ENCODE peak calls at places on chromosomes 11 and 22, in five cellular contexts. T is HEK293T, P is HepG2, A is H1, K is GM12878. Q is an unnamed sample.

GRCh38 chr11:100512475-100512874 is 174.6 kb upstream of the ARHGAP42 start:
- DNase-seq in K (no peak), T (no peak), A (no peak), P (no peak), Q (no peak)

GRCh38 chr11:70798296-70798695 is 400.0 kb downstream of the CTTN start:
- DNase-seq in K (no peak), P (no peak), A (no peak), T (no peak), Q (no peak)

GRCh38 chr22:21450858-21451331 is 16.3 kb upstream of the TMEM191C start:
- DNase-seq in P (no peak), A (no peak), K (no peak), T (no peak), Q (no peak)

GRCh38 chr22:33504941-33505647 is 415.2 kb downstream of the LARGE1 start:
- DNase-seq in K (no peak), A (no peak), T (no peak), P (no peak), Q (no peak)

GRCh38 chr22:41620646-41621098 is at the start of gene DESI1:
- DNase-seq in K (no peak), T (peak), P (peak), A (no peak), Q (peak)

GRCh38 chr22:19194751-19195536 is 16.4 kb upstream of the SLC25A1 start:
- DNase-seq in T (no peak), A (no peak), K (no peak), P (no peak), Q (no peak)

GRCh38 chr11:120940297-120940847 is 83.5 kb upstream of the TBCEL start:
- DNase-seq in K (no peak), P (no peak), A (no peak), T (no peak), Q (no peak)

GRCh38 chr11:129115652-129116585 is 76.2 kb downstream of the ARHGAP32 start:
- DNase-seq in T (no peak), A (no peak), K (no peak), P (peak), Q (no peak)

GRCh38 chr11:65420506-65421203 is 1.9 kb upstream of the NEAT1 start:
- DNase-seq in P (no peak), A (no peak), T (no peak), K (no peak), Q (no peak)

GRCh38 chr11:121931748-121932352 is 184.2 kb downstream of the BLID start:
- DNase-seq in T (no peak), K (no peak), P (peak), A (no peak), Q (no peak)

GRCh38 chr11:79156031-79156430 is 284.8 kb downstream of the TENM4 start:
- DNase-seq in A (no peak), K (no peak), P (no peak), T (no peak), Q (no peak)

GRCh38 chr22:38083931-38084631 is at the start of gene SLC16A8:
- DNase-seq in K (no peak), T (no peak), P (no peak), A (no peak), Q (no peak)

GRCh38 chr11:75202195-75202594 is 38.4 kb upstream of the TPBGL start:
- DNase-seq in A (no peak), P (no peak), K (no peak), T (no peak), Q (no peak)

GRCh38 chr22:25774575-25775026 is 32.6 kb downstream of the MYO18B start:
- DNase-seq in P (no peak), A (no peak), K (no peak), T (peak), Q (peak)

GRCh38 chr11:1573077-1573846 is 1.2 kb upstream of the DUSP8 start:
- DNase-seq in P (no peak), A (no peak), K (no peak), T (no peak), Q (no peak)

GRCh38 chr22:17828502-17829080 is 54.3 kb upstream of the BID start:
- DNase-seq in K (no peak), A (no peak), P (no peak), T (no peak), Q (no peak)

GRCh38 chr11:69584160-69584559 is 56.8 kb upstream of the CCND1 start:
- DNase-seq in A (no peak), P (no peak), T (no peak), K (no peak), Q (no peak)

GRCh38 chr11:108135845-108136599 is 14.7 kb downstream of the ACAT1 start:
- DNase-seq in K (no peak), A (no peak), T (peak), P (no peak), Q (no peak)

GRCh38 chr22:40635008-40635939 is 1.2 kb downstream of the MRTFA start:
- DNase-seq in T (no peak), K (no peak), P (no peak), A (no peak), Q (no peak)

GRCh38 chr11:96156379-96156722 is 186.6 kb downstream of the MAML2 start:
- DNase-seq in P (no peak), K (no peak), T (no peak), A (no peak), Q (no peak)

GRCh38 chr11:95089620-95090542 is at the start of gene ENDOD1:
- DNase-seq in A (no peak), K (no peak), T (peak), P (peak), Q (no peak)

GRCh38 chr11:77159219-77159936 is 31.3 kb downstream of the MYO7A start:
- DNase-seq in T (no peak), A (no peak), K (no peak), P (no peak), Q (no peak)

GRCh38 chr11:120431633-120432032 is 79.9 kb upstream of the GRIK4 start:
- DNase-seq in P (peak), K (no peak), T (peak), A (no peak), Q (no peak)

GRCh38 chr11:118042791-118043190 is 34.1 kb upstream of the TMPRSS4 start:
- DNase-seq in T (no peak), P (no peak), A (no peak), K (no peak), Q (no peak)

GRCh38 chr11:125494033-125494364 is 2.1 kb downstream of the FEZ1 start:
- DNase-seq in T (no peak), P (no peak), A (no peak), K (no peak), Q (no peak)

GRCh38 chr11:128310676-128311445 is 276.5 kb downstream of the ETS1 start:
- DNase-seq in K (no peak), T (no peak), P (no peak), A (no peak), Q (no peak)

GRCh38 chr22:40728731-40729189 is 49.5 kb downstream of the MCHR1 start:
- DNase-seq in T (no peak), A (no peak), P (no peak), K (no peak), Q (no peak)

GRCh38 chr11:35347921-35348331 is 71.4 kb downstream of the SLC1A2 start:
- DNase-seq in A (no peak), T (no peak), P (no peak), K (no peak), Q (no peak)

GRCh38 chr11:118176400-118177134 is at the start of gene SCN2B:
- DNase-seq in K (no peak), A (no peak), T (peak), P (no peak), Q (no peak)

GRCh38 chr11:19429108-19429760 is 188.5 kb upstream of the E2F8 start:
- DNase-seq in K (no peak), A (no peak), P (no peak), T (no peak), Q (no peak)

GRCh38 chr11:31045335-31045734 is 324.2 kb downstream of the DCDC1 start:
- DNase-seq in T (peak), A (no peak), K (no peak), P (peak), Q (no peak)

GRCh38 chr11:697028-697491 is 1.4 kb downstream of the TMEM80 start:
- DNase-seq in P (no peak), A (no peak), K (peak), T (no peak), Q (no peak)

GRCh38 chr22:43853328-43853931 is 8.9 kb downstream of the SULT4A1 start:
- DNase-seq in A (no peak), T (no peak), P (no peak), K (no peak), Q (no peak)

GRCh38 chr11:12803086-12803826 is 129.0 kb downstream of the TEAD1 start:
- DNase-seq in K (no peak), P (no peak), A (no peak), T (no peak), Q (no peak)

GRCh38 chr22:23218867-23219251 is 38.5 kb downstream of the BCR start:
- DNase-seq in P (peak), T (peak), A (no peak), K (no peak), Q (peak)

GRCh38 chr11:45411221-45411946 is 125.2 kb upstream of the SYT13 start:
- DNase-seq in T (no peak), K (no peak), P (no peak), A (no peak), Q (no peak)

GRCh38 chr22:32533265-32534068 is 58.9 kb downstream of the FBXO7 start:
- DNase-seq in K (no peak), A (no peak), T (no peak), P (no peak), Q (no peak)

GRCh38 chr11:122917311-122917710 is 34.8 kb downstream of the JHY start:
- DNase-seq in K (no peak), A (no peak), P (no peak), T (no peak), Q (no peak)

GRCh38 chr11:1157645-1158591 is at the start of gene MUC5AC:
- DNase-seq in K (no peak), T (no peak), P (no peak), A (no peak), Q (no peak)

DNA sequence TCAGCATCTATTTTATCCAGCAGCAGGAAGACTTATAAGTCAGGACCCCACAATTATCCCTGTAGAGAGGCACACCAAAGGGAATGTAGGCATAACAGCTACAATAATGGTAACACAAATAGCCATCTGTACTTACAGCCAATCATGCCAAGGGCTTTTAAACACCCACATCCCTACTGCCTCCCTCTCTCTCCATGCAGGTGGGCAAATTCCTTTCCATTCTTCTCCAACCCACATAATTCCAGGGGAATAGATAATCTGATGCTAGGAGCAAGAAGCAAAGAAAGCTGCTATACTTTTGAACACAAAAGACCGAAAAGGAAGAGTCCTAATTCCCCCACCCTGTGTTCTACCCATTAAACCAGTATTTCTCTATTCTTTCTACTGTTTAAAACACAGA is 46.7 kb downstream of the RBFOX2 start:
- DNase-seq in T (no peak), P (no peak), K (no peak), A (no peak), Q (no peak)
- TF ChIP-seq SUZ12 in T (no peak), P (no peak), K (no peak), A (no peak), Q (no peak)

DNA sequence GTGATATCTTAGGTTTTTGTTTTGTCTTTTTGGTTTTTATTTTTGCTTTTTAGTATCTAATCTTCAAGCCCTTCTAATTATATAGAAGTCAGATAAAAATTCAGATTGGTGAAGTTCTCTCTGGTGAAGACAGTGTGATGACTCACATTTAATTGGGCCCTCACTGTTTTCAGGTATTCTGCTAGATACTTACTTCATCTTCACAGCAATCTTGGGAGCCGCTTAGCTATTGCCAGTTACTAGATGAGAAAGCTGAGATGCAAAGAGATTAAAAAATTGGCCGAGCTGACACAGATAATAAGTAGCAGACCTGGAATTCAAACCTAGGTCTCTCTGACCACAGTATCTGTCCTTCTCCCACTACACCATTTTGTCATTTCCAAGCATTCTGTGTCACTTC is 75.0 kb downstream of the PPP2R1B start:
- DNase-seq in P (no peak), T (no peak), A (no peak), K (no peak), Q (no peak)
- TF ChIP-seq SUZ12 in P (no peak), T (no peak), A (no peak), K (no peak), Q (no peak)

GRCh38 chr11:57175478-57175877 is 6.3 kb upstream of the LRRC55 start:
- DNase-seq in T (no peak), K (no peak), P (no peak), A (no peak), Q (no peak)

GRCh38 chr11:57167125-57167839 is 14.5 kb upstream of the LRRC55 start:
- DNase-seq in A (no peak), T (no peak), P (no peak), K (no peak), Q (no peak)

GRCh38 chr11:57174656-57175055 is 7.1 kb upstream of the LRRC55 start:
- DNase-seq in K (no peak), T (no peak), P (no peak), A (no peak), Q (no peak)

GRCh38 chr11:57172031-57172430 is 9.7 kb upstream of the LRRC55 start:
- DNase-seq in T (no peak), P (no peak), K (no peak), A (no peak), Q (no peak)
- TF ChIP-seq SUZ12 in T (no peak), P (no peak), K (no peak), A (no peak), Q (no peak)

GRCh38 chr22:46267431-46268279 is at the start of gene TTC38:
- DNase-seq in K (no peak), P (peak), A (peak), T (peak), Q (peak)
- TF ChIP-seq SUZ12 in K (no peak), P (no peak), A (no peak), T (no peak), Q (no peak)

DNA sequence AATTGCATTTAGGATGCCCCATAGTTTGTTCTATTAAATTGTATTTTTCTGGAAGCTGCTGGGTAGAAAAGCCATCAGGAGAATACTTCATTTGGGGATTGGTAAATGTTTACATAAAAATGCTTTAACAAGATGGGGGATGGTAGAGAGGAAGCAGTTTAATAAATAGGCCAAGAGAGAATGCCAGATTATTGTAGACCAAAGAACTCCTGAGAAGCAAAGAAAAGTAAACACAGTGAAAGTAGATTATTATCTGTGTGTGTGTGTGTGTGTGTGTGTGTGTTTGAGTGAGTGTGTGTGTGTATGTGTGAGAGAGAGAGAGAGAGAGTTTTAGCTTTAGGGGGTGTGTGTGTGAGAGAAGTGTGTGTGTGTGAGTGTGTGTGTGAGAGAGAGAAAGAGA is 820.4 kb upstream of the CCDC90B start:
- DNase-seq in P (peak), T (no peak), K (no peak), A (no peak), Q (no peak)
- TF ChIP-seq SUZ12 in P (no peak), T (no peak), K (no peak), A (no peak), Q (no peak)

GRCh38 chr11:7639643-7640025 is 33.7 kb downstream of the CYB5R2 start:
- DNase-seq in A (no peak), T (no peak), K (no peak), P (no peak), Q (no peak)

GRCh38 chr11:7646866-7647265 is 26.4 kb downstream of the CYB5R2 start:
- DNase-seq in K (no peak), A (no peak), T (no peak), P (no peak), Q (no peak)

GRCh38 chr11:7642747-7643146 is 30.6 kb downstream of the CYB5R2 start:
- DNase-seq in P (no peak), T (no peak), K (no peak), A (no peak), Q (no peak)

GRCh38 chr11:7640826-7641225 is 32.5 kb downstream of the CYB5R2 start:
- DNase-seq in A (no peak), T (no peak), K (no peak), P (no peak), Q (no peak)

GRCh38 chr11:7643323-7643722 is 30.0 kb downstream of the CYB5R2 start:
- DNase-seq in A (no peak), P (no peak), T (no peak), K (no peak), Q (no peak)
- TF ChIP-seq SUZ12 in A (no peak), P (no peak), T (no peak), K (no peak), Q (no peak)

GRCh38 chr11:134522782-134523570 is 110.9 kb upstream of the B3GAT1 start:
- DNase-seq in P (no peak), K (no peak), A (no peak), T (no peak), Q (no peak)
- TF ChIP-seq SUZ12 in P (no peak), K (no peak), A (no peak), T (no peak), Q (no peak)

DNA sequence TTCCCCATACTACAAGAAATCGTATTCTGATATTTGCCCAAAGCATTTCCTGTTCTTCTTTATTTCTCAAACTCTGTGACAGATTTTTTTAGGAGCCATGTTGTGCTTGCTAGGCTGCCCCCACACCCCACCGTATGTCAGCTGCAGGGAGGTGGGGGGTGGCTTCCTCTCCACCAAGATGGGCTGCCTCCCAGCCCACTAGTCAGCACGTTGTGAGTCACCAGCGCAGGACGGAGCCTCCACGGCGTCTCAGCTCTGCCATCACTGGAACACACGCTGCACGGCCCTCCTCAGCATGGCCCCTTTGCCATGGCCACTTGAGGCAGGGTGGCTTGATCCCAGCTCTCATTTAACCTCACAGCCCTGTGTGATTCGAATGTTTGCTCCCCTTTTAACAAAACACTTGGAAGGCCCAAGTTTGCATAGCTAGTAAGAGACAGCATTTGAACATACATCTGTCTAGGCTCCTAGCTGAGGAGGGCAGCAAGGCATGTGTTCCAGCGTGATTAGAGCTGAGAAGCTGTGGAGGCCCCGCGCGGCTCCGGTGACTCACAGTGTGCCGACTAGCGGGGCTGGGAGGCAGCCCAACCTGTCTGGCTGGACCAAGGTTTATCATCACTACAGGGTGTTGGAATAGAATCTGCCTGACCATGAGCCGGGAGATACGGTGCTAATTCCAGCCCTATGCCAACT is 180.7 kb upstream of the NCAM1 start:
- DNase-seq in A (no peak), T (no peak), K (no peak), P (no peak), Q (no peak)
- TF ChIP-seq SUZ12 in A (no peak), T (no peak), K (no peak), P (no peak), Q (no peak)

DNA sequence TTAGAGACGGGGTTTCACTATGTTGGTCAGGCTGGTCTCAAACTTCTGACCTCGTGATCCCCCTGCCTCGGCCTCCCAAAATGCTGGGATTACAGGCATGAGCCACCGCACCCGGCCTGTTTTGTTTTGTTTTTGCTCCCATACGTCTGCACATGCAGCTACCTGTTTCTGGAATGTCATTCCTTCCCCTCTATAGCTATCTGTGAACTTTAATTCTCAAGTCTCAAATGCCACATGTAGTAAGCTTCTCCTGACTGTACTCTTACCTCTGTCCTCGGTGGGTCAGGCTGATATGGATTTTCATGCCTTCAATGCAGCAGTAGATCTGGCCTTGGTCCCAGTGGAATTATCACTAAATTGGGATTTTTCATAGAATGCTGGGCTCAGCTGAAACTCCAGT is 12.4 kb upstream of the SWAP70 start:
- DNase-seq in T (no peak), P (no peak), A (no peak), K (no peak), Q (no peak)
- TF ChIP-seq SUZ12 in T (no peak), P (no peak), A (no peak), K (no peak), Q (no peak)

GRCh38 chr22:45529966-45530575 is 27.4 kb downstream of the FBLN1 start:
- DNase-seq in K (no peak), A (no peak), P (no peak), T (no peak), Q (no peak)
- TF ChIP-seq SUZ12 in K (no peak), A (no peak), P (no peak), T (no peak), Q (no peak)

Q was measured in NT2/D1.